ENCODE peak calls at places on chromosome 12, in six cellular contexts. I, B, G, S, C and F are unnamed samples.

GRCh38 chr12:124738636-124739467 is 124.8 kb downstream of the SCARB1 start:
- DNase-seq in I (no peak), B (peak; percentile 93), G (peak; percentile 49), S (no peak), C (no peak), F (no peak)

GRCh38 chr12:77795699-77796098 is 35.0 kb upstream of the NAV3 start:
- DNase-seq in I (peak; percentile 51), B (no peak), G (no peak), S (no peak), C (peak; percentile 17), F (no peak)

GRCh38 chr12:114876968-114877680 is 193.1 kb upstream of the TBX3 start:
- DNase-seq in I (no peak), B (no peak), G (no peak), S (no peak), C (no peak), F (no peak)

GRCh38 chr12:121576851-121577391 is 3.9 kb downstream of the KDM2B start:
- DNase-seq in I (peak; percentile 94), B (peak; percentile 86), G (peak; percentile 81), S (peak; percentile 81), C (peak; percentile 80), F (no peak)

GRCh38 chr12:49370539-49370938 is 3.3 kb downstream of the SPATS2 start:
- DNase-seq in I (no peak), B (no peak), G (no peak), S (no peak), C (no peak), F (no peak)

GRCh38 chr12:95385646-95386045 is 88.3 kb upstream of the METAP2 start:
- DNase-seq in I (peak; percentile 69), B (no peak), G (peak; percentile 21), S (no peak), C (peak; percentile 46), F (no peak)

GRCh38 chr12:122749569-122750332 is 2.9 kb upstream of the DENR start:
- DNase-seq in I (no peak), B (no peak), G (no peak), S (no peak), C (no peak), F (no peak)

GRCh38 chr12:106106892-106107291 is 31.9 kb downstream of the NUAK1 start:
- DNase-seq in I (peak; percentile 87), B (peak; percentile 57), G (no peak), S (no peak), C (peak; percentile 74), F (no peak)

GRCh38 chr12:109052415-109053323 is at the start of gene USP30:
- DNase-seq in I (peak; percentile 86), B (peak; percentile 80), G (peak; percentile 72), S (no peak), C (peak; percentile 91), F (peak; percentile 87)

GRCh38 chr12:111624540-111624939 is 25.4 kb upstream of the ATXN2 start:
- DNase-seq in I (no peak), B (no peak), G (no peak), S (no peak), C (no peak), F (no peak)

GRCh38 chr12:122322501-122322900 is 56.2 kb upstream of the VPS33A start:
- DNase-seq in I (no peak), B (no peak), G (no peak), S (no peak), C (peak; percentile 48), F (no peak)

GRCh38 chr12:88428350-88428749 is 151.9 kb downstream of the KITLG start:
- DNase-seq in I (no peak), B (no peak), G (no peak), S (no peak), C (no peak), F (no peak)

GRCh38 chr12:6829532-6830220 is 1.5 kb downstream of the P3H3 start:
- DNase-seq in I (no peak), B (no peak), G (no peak), S (no peak), C (no peak), F (no peak)

GRCh38 chr12:88362439-88362838 is 217.8 kb downstream of the KITLG start:
- DNase-seq in I (peak; percentile 28), B (no peak), G (no peak), S (no peak), C (peak; percentile 13), F (no peak)

GRCh38 chr12:123036471-123037285 is 56.2 kb downstream of the ARL6IP4 start:
- DNase-seq in I (no peak), B (no peak), G (no peak), S (no peak), C (no peak), F (no peak)

GRCh38 chr12:104738371-104738710 is 219.7 kb downstream of the SLC41A2 start:
- DNase-seq in I (no peak), B (no peak), G (no peak), S (no peak), C (no peak), F (no peak)

GRCh38 chr12:25422241-25422640 is 130.8 kb downstream of the LMNTD1 start:
- DNase-seq in I (no peak), B (no peak), G (no peak), S (no peak), C (no peak), F (no peak)

DNA sequence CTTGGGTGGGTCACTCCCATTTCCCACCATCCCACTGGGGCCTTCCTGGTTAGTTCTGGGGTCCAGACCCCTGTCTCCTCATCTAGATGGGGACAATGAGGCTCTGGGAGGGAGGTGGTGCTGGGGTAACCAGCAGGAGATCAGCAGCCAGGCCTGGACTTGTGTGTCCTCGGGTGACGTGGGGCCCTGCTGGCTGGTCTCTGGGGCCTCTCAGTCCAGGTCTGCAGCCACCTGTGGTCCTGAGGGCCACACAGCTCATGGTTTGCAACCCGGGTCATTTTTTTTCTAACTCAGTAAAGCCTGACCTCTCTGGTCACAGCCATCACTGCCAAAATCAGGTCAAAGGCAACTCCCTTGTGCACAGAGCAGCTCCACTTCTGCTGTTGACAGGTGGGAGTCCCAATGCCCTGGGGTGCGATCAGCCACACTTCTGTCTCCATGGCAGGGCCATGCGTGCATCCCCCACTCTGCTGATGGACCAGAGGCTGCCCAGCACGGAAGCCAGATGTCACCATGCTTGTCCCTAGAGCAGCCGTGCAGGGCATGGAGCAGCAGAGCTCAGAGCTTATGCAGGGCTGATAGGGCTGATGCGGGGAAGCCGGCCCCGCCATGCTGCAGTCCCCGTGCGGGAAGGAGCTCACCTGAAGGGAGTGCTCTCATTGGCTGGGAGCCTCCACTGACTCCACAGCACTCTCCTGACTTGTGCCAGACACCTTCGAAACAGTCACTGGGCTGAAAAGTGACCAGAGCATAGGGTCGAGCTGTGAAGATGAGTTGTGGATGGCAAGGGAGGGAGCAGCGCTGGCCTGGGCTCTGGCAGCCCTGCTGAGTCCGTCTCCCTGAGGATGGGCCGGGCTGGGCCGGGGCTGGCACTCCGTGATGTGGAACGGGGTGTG is 251.0 kb downstream of the ADGRD1 start:
- DNase-seq in I (no peak), B (peak; percentile 30), G (no peak), S (no peak), C (no peak), F (no peak)
- H3K4me3 ChIP-seq in I (no peak overlapping the region), B (no peak overlapping the region), G (no peak overlapping the region), S (no peak overlapping the region), C (no peak overlapping the region), F (no peak overlapping the region)

DNA sequence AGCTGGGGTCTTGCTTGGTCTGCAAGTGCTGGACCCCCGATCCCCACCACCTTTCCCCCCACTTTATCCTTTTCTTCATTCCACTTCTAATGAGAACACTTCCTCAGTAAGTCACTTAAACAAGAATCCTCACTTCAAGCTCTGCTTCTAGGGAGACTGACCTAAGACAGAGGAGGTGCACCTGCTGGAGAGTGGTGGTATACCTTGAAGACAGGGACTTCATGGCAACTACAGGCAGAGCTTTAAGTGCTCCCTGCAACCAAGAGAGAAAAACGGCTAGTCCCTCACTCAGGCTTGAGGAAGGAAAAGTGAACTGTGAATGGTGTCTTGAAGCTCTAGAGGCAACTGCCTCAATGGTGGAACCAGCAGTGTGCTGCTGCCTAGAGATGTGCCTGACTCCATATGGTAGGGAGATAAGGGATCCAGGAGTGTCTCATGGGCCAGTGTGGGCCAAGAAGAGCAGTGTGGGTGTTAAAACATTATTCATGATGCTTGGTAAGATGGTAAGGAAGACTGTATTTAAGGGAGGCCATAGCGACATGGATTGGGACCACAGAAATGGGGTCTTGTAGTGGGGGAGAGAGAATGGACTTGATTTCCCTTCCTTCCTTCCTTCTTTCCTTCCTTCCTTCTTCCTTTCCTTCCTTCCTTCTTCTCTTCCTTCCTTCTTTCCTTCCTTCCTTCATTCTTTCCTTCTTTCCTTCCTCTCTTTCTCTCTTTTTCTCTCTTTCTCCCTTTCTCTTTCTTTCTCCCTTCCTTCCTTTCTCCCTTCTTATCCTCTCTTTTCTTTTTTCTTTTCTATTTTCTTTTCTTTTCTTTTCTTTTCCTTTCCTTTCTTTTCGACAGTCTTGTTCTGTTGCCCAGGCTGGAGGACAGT is 96.2 kb upstream of the NAP1L1 start:
- DNase-seq in I (no peak), B (no peak), G (no peak), S (no peak), C (no peak), F (no peak)
- H3K4me3 ChIP-seq in I (no peak overlapping the region), B (no peak overlapping the region), G (no peak overlapping the region), S (no peak overlapping the region), C (no peak overlapping the region), F (no peak overlapping the region)

DNA sequence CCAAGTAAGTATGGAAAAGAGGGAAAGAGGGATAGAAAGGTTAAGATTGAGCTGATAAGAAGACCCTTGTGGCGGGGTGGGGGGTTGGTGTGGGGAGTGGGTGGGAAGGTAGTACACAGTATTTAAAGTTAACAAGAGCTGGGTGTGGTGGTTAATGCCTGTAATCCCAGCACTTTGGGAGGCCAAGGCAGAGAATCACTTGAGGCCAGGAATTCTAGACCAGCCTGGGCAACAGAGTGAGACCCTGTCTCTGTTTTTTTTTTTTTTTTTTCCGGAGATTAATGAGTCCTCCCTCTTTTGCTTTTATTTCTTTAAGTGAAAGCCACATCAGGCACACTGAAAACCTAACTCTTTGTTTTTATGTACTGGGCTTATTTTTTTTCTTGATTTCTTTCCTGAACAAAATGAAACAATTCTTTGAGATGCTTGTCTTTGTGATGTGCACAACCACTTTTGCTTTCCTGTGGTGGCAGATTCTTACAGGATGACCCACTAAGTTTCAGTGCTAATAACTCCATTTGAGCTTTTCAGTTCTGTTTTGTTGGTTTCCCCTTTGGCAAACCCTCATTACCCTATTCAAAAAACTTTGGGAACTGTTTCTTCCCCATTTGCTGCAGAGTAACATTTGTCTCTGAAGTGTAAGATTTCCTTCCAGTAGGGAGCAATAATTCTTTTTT is 54.8 kb downstream of the WNK1 start:
- DNase-seq in I (no peak), B (no peak), G (no peak), S (no peak), C (no peak), F (peak; percentile 52)
- H3K4me3 ChIP-seq in I (no peak overlapping the region), B (no peak overlapping the region), G (no peak overlapping the region), S (no peak overlapping the region), C (no peak overlapping the region), F (no peak overlapping the region)

GRCh38 chr12:64687816-64688599 is 71.2 kb downstream of the GNS start:
- DNase-seq in I (peak; percentile 85), B (no peak), G (no peak), S (peak; percentile 49), C (no peak), F (no peak)
- H3K4me3 ChIP-seq in I (no peak overlapping the region), B (no peak overlapping the region), G (no peak overlapping the region), S (no peak overlapping the region), C (no peak overlapping the region), F (no peak overlapping the region)

DNA sequence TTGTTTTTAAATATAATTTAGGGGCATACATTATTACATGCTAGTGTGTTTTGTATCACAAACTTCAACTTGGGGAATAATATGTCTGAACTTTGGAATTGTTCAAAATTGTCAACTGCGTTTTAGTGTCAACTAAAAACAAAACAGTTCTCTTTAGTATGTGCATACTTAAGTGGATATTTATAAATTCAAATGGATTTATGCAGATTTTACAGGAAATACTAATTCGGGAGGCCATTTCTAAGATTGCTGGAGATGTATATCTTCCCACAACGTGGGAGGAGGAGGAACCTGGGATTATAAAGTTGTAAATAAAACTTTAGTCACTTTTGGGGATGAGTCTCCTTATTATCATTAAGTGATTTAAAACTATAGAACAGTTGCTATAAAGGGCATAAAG is 2.5 kb downstream of the PDE3A start:
- DNase-seq in I (no peak), B (no peak), G (no peak), S (no peak), C (no peak), F (no peak)
- H3K4me3 ChIP-seq in I (no peak overlapping the region), B (no peak overlapping the region), G (no peak overlapping the region), S (no peak overlapping the region), C (peak overlapping the region; percentile 80), F (no peak overlapping the region)